ENCODE peak calls at places on chromosome 10, in eight cellular contexts. One of them, this sample, is unnamed.

GRCh38 chr10:11331706-11332105 is 279.7 kb downstream of the USP6NL start:
- DNase-seq in A549: no peak
- DNase-seq in sigmoid colon: no peak
- DNase-seq in HepG2: no peak
- DNase-seq in ovary: no peak
- DNase-seq in GM12878: no peak
- DNase-seq in esophagus muscularis mucosa: no peak
- DNase-seq in tibial nerve: no peak
- DNase-seq in this sample: no peak

GRCh38 chr10:29119374-29119773 is 169.5 kb upstream of the LYZL1 start:
- DNase-seq in A549: no peak
- DNase-seq in sigmoid colon: no peak
- DNase-seq in HepG2: peak
- DNase-seq in ovary: peak
- DNase-seq in GM12878: no peak
- DNase-seq in esophagus muscularis mucosa: no peak
- DNase-seq in tibial nerve: no peak
- DNase-seq in this sample: no peak

GRCh38 chr10:60425392-60426110 is 35.9 kb upstream of the ANK3 start:
- DNase-seq in A549: no peak
- DNase-seq in sigmoid colon: no peak
- DNase-seq in HepG2: no peak
- DNase-seq in ovary: no peak
- DNase-seq in GM12878: no peak
- DNase-seq in esophagus muscularis mucosa: no peak
- DNase-seq in tibial nerve: no peak
- DNase-seq in this sample: no peak

GRCh38 chr10:132154931-132155330 is 31.8 kb upstream of the DPYSL4 start:
- DNase-seq in A549: no peak
- DNase-seq in sigmoid colon: no peak
- DNase-seq in HepG2: no peak
- DNase-seq in ovary: no peak
- DNase-seq in GM12878: no peak
- DNase-seq in esophagus muscularis mucosa: no peak
- DNase-seq in tibial nerve: no peak
- DNase-seq in this sample: no peak

GRCh38 chr10:95221124-95221523 is 27.1 kb downstream of the ACSM6 start:
- DNase-seq in A549: no peak
- DNase-seq in sigmoid colon: no peak
- DNase-seq in HepG2: peak
- DNase-seq in ovary: no peak
- DNase-seq in GM12878: no peak
- DNase-seq in esophagus muscularis mucosa: no peak
- DNase-seq in tibial nerve: no peak
- DNase-seq in this sample: no peak

GRCh38 chr10:133151528-133151927 is 8.5 kb upstream of the KNDC1 start:
- DNase-seq in A549: no peak
- DNase-seq in sigmoid colon: no peak
- DNase-seq in HepG2: no peak
- DNase-seq in ovary: no peak
- DNase-seq in GM12878: no peak
- DNase-seq in esophagus muscularis mucosa: no peak
- DNase-seq in tibial nerve: no peak
- DNase-seq in this sample: no peak

GRCh38 chr10:131997366-131998049 is 15.8 kb upstream of the BNIP3 start:
- DNase-seq in A549: peak
- DNase-seq in sigmoid colon: peak
- DNase-seq in HepG2: peak
- DNase-seq in ovary: peak
- DNase-seq in GM12878: no peak
- DNase-seq in esophagus muscularis mucosa: peak
- DNase-seq in tibial nerve: peak
- DNase-seq in this sample: peak

GRCh38 chr10:43906470-43906869 is 257.8 kb upstream of the ZNF32 start:
- DNase-seq in A549: no peak
- DNase-seq in sigmoid colon: no peak
- DNase-seq in HepG2: no peak
- DNase-seq in ovary: peak
- DNase-seq in GM12878: no peak
- DNase-seq in esophagus muscularis mucosa: peak
- DNase-seq in tibial nerve: no peak
- DNase-seq in this sample: no peak

GRCh38 chr10:10821926-10822325 is 195.7 kb upstream of the CELF2 start:
- DNase-seq in A549: no peak
- DNase-seq in sigmoid colon: no peak
- DNase-seq in HepG2: no peak
- DNase-seq in ovary: no peak
- DNase-seq in GM12878: no peak
- DNase-seq in esophagus muscularis mucosa: no peak
- DNase-seq in tibial nerve: no peak
- DNase-seq in this sample: no peak

GRCh38 chr10:122657255-122657654 is 42.4 kb downstream of the C10orf120 start:
- DNase-seq in A549: no peak
- DNase-seq in sigmoid colon: peak
- DNase-seq in HepG2: no peak
- DNase-seq in ovary: no peak
- DNase-seq in GM12878: no peak
- DNase-seq in esophagus muscularis mucosa: no peak
- DNase-seq in tibial nerve: no peak
- DNase-seq in this sample: peak

GRCh38 chr10:98349508-98349922 is 65.5 kb downstream of the PYROXD2 start:
- DNase-seq in A549: no peak
- DNase-seq in sigmoid colon: peak
- DNase-seq in HepG2: no peak
- DNase-seq in ovary: peak
- DNase-seq in GM12878: no peak
- DNase-seq in esophagus muscularis mucosa: no peak
- DNase-seq in tibial nerve: peak
- DNase-seq in this sample: no peak

GRCh38 chr10:122051609-122052385 is 62.8 kb downstream of the TACC2 start:
- DNase-seq in A549: peak
- DNase-seq in sigmoid colon: peak
- DNase-seq in HepG2: peak
- DNase-seq in ovary: no peak
- DNase-seq in GM12878: no peak
- DNase-seq in esophagus muscularis mucosa: no peak
- DNase-seq in tibial nerve: peak
- DNase-seq in this sample: no peak

GRCh38 chr10:71927669-71928592 is 36.3 kb upstream of the CHST3 start:
- DNase-seq in A549: peak
- DNase-seq in sigmoid colon: no peak
- DNase-seq in HepG2: peak
- DNase-seq in ovary: no peak
- DNase-seq in GM12878: no peak
- DNase-seq in esophagus muscularis mucosa: no peak
- DNase-seq in tibial nerve: no peak
- DNase-seq in this sample: no peak

GRCh38 chr10:49280001-49280408 is 19.0 kb upstream of the C10orf71 start:
- DNase-seq in A549: no peak
- DNase-seq in sigmoid colon: peak
- DNase-seq in HepG2: no peak
- DNase-seq in ovary: no peak
- DNase-seq in GM12878: no peak
- DNase-seq in esophagus muscularis mucosa: no peak
- DNase-seq in tibial nerve: no peak
- DNase-seq in this sample: no peak

GRCh38 chr10:70328018-70328417 is 44.2 kb upstream of the NPFFR1 start:
- DNase-seq in A549: no peak
- DNase-seq in sigmoid colon: no peak
- DNase-seq in HepG2: no peak
- DNase-seq in ovary: no peak
- DNase-seq in GM12878: no peak
- DNase-seq in esophagus muscularis mucosa: no peak
- DNase-seq in tibial nerve: no peak
- DNase-seq in this sample: no peak

GRCh38 chr10:79263951-79264350 is 83.3 kb upstream of the PPIF start:
- DNase-seq in A549: no peak
- DNase-seq in sigmoid colon: no peak
- DNase-seq in HepG2: no peak
- DNase-seq in ovary: no peak
- DNase-seq in GM12878: no peak
- DNase-seq in esophagus muscularis mucosa: no peak
- DNase-seq in tibial nerve: no peak
- DNase-seq in this sample: no peak

GRCh38 chr10:62384057-62384446 is 9.9 kb downstream of the ZNF365 start:
- DNase-seq in A549: no peak
- DNase-seq in sigmoid colon: no peak
- DNase-seq in HepG2: no peak
- DNase-seq in ovary: no peak
- DNase-seq in GM12878: peak
- DNase-seq in esophagus muscularis mucosa: no peak
- DNase-seq in tibial nerve: no peak
- DNase-seq in this sample: no peak

GRCh38 chr10:121591186-121591585 is 7.1 kb downstream of the FGFR2 start:
- DNase-seq in A549: no peak
- DNase-seq in sigmoid colon: peak
- DNase-seq in HepG2: no peak
- DNase-seq in ovary: no peak
- DNase-seq in GM12878: no peak
- DNase-seq in esophagus muscularis mucosa: no peak
- DNase-seq in tibial nerve: no peak
- DNase-seq in this sample: no peak

GRCh38 chr10:9634466-9634865 is 1383.2 kb upstream of the CELF2 start:
- DNase-seq in A549: no peak
- DNase-seq in sigmoid colon: no peak
- DNase-seq in HepG2: no peak
- DNase-seq in ovary: no peak
- DNase-seq in GM12878: no peak
- DNase-seq in esophagus muscularis mucosa: no peak
- DNase-seq in tibial nerve: no peak
- DNase-seq in this sample: no peak

GRCh38 chr10:1287493-1288480 is 231.6 kb downstream of the WDR37 start:
- DNase-seq in A549: no peak
- DNase-seq in sigmoid colon: no peak
- DNase-seq in HepG2: no peak
- DNase-seq in ovary: no peak
- DNase-seq in GM12878: no peak
- DNase-seq in esophagus muscularis mucosa: no peak
- DNase-seq in tibial nerve: no peak
- DNase-seq in this sample: no peak

GRCh38 chr10:33163941-33164824 is 170.3 kb downstream of the NRP1 start:
- DNase-seq in A549: peak
- DNase-seq in sigmoid colon: no peak
- DNase-seq in HepG2: peak
- DNase-seq in ovary: no peak
- DNase-seq in GM12878: no peak
- DNase-seq in esophagus muscularis mucosa: no peak
- DNase-seq in tibial nerve: no peak
- DNase-seq in this sample: no peak

GRCh38 chr10:132654708-132655661 is 117.4 kb downstream of the INPP5A start:
- DNase-seq in A549: peak
- DNase-seq in sigmoid colon: no peak
- DNase-seq in HepG2: peak
- DNase-seq in ovary: peak
- DNase-seq in GM12878: no peak
- DNase-seq in esophagus muscularis mucosa: no peak
- DNase-seq in tibial nerve: peak
- DNase-seq in this sample: no peak

GRCh38 chr10:14008648-14009072 is 322.1 kb downstream of the FRMD4A start:
- DNase-seq in A549: no peak
- DNase-seq in sigmoid colon: no peak
- DNase-seq in HepG2: no peak
- DNase-seq in ovary: no peak
- DNase-seq in GM12878: no peak
- DNase-seq in esophagus muscularis mucosa: no peak
- DNase-seq in tibial nerve: no peak
- DNase-seq in this sample: no peak
- H3K27ac ChIP-seq in A549: no peak
- H3K27ac ChIP-seq in sigmoid colon: peak
- H3K27ac ChIP-seq in HepG2: no peak
- H3K27ac ChIP-seq in ovary: no peak
- H3K27ac ChIP-seq in GM12878: peak
- H3K27ac ChIP-seq in esophagus muscularis mucosa: peak
- H3K27ac ChIP-seq in tibial nerve: no peak
- H3K27ac ChIP-seq in this sample: no peak

GRCh38 chr10:116665541-116666125 is 44.9 kb downstream of the PNLIPRP2 start:
- DNase-seq in A549: no peak
- DNase-seq in sigmoid colon: peak
- DNase-seq in HepG2: peak
- DNase-seq in ovary: peak
- DNase-seq in GM12878: no peak
- DNase-seq in esophagus muscularis mucosa: no peak
- DNase-seq in tibial nerve: peak
- DNase-seq in this sample: no peak
- TF ChIP-seq EP300 in A549: no peak
- TF ChIP-seq EP300 in sigmoid colon: no peak
- TF ChIP-seq EP300 in HepG2: no peak
- TF ChIP-seq EP300 in ovary: no peak
- TF ChIP-seq EP300 in GM12878: no peak
- TF ChIP-seq EP300 in esophagus muscularis mucosa: no peak
- TF ChIP-seq EP300 in tibial nerve: peak
- TF ChIP-seq EP300 in this sample: no peak

DNA sequence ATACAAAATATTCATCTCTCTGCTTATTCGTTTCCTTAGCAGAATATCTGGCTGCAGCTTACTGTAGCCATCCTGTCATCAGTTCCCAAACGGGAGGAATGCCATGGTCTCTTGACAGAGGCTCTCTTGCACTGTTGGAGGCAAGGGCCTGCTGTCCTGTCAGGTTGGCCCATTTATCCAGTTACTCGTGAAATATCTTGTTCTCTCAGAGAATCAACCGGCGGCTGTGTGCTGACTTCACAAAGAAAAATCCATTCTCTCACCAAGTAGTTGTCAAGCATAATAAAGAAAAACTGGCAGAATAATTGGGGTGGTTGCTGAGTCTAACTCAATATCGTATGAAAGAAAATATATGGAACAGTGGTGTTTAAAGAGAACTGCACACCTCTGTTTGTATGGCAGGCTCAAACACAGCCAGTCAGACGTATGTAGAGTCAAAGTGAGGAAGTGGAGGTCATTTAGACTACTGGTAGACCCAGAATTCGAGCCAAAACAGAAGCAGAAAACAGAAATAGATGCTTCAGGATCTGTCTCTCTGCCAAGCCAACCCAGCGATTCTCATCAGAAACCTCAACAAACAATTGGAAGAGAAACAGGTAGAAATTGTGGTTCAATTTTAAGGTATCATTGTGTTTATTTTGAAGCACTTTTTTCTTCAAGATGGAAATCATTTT is 349.2 kb upstream of the PRKCQ start:
- DNase-seq in A549: no peak
- DNase-seq in sigmoid colon: no peak
- DNase-seq in HepG2: no peak
- DNase-seq in ovary: no peak
- DNase-seq in GM12878: no peak
- DNase-seq in esophagus muscularis mucosa: no peak
- DNase-seq in tibial nerve: no peak
- DNase-seq in this sample: no peak
- TF ChIP-seq CTCF in A549: no peak
- TF ChIP-seq CTCF in sigmoid colon: no peak
- TF ChIP-seq CTCF in HepG2: no peak
- TF ChIP-seq CTCF in ovary: no peak
- TF ChIP-seq CTCF in GM12878: no peak
- TF ChIP-seq CTCF in esophagus muscularis mucosa: no peak
- TF ChIP-seq CTCF in tibial nerve: no peak
- TF ChIP-seq CTCF in this sample: no peak

DNA sequence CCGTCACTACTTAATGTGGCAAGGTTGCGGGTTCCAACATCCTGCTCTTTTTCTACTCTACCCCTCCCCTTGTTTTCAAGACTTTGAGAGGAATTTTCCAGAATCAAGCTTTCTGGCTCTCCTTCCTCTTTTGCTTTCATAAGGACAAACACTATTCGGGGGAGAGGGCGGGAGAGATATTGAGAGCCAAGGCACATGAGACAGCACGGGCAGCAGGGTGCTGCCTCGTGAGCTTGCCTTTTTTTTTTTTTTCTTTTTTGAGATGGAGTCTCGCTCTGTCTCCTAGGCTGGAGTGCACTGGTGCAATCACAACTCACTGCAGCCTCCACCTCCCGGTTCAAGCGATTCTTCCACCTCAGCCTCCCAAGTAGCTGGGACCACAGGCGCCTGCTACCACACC is 6.8 kb upstream of the PFKFB3 start:
- DNase-seq in A549: no peak
- DNase-seq in sigmoid colon: peak
- DNase-seq in HepG2: no peak
- DNase-seq in ovary: no peak
- DNase-seq in GM12878: no peak
- DNase-seq in esophagus muscularis mucosa: no peak
- DNase-seq in tibial nerve: peak
- DNase-seq in this sample: no peak
- H3K27ac ChIP-seq in A549: no peak
- H3K27ac ChIP-seq in sigmoid colon: peak
- H3K27ac ChIP-seq in HepG2: no peak
- H3K27ac ChIP-seq in ovary: peak
- H3K27ac ChIP-seq in GM12878: no peak
- H3K27ac ChIP-seq in esophagus muscularis mucosa: peak
- H3K27ac ChIP-seq in tibial nerve: no peak
- H3K27ac ChIP-seq in this sample: peak

This sample was measured in suprapubic skin.